ENCODE peak calls at places on chromosomes 16 and 17, in six cellular contexts. One of them, this sample, is unnamed. For H3K27me3 and H3K4me1, the result is how much of the 10 kb centered on the place peaks cover.

GRCh38 chr17:82077617-82078358 is 12.2 kb upstream of the DUS1L start:
- DNase-seq in K562: peak
- DNase-seq in astrocyte: no peak
- DNase-seq in HAP-1: no peak
- DNase-seq in body of pancreas: no peak
- DNase-seq in lower lobe of right lung: no peak
- DNase-seq in this sample: no peak

GRCh38 chr17:49525831-49526741 is 31.0 kb downstream of the NGFR start:
- DNase-seq in HAP-1: no peak
- DNase-seq in body of pancreas: no peak
- DNase-seq in K562: no peak
- DNase-seq in astrocyte: no peak
- DNase-seq in lower lobe of right lung: no peak
- DNase-seq in this sample: no peak

GRCh38 chr17:37770631-37771518 is 26.0 kb upstream of the HNF1B start:
- DNase-seq in astrocyte: peak
- DNase-seq in lower lobe of right lung: peak
- DNase-seq in body of pancreas: peak
- DNase-seq in K562: peak
- DNase-seq in HAP-1: peak
- DNase-seq in this sample: no peak

GRCh38 chr16:85611205-85611454 is 2.0 kb upstream of the GSE1 start:
- DNase-seq in astrocyte: no peak
- DNase-seq in body of pancreas: no peak
- DNase-seq in HAP-1: no peak
- DNase-seq in lower lobe of right lung: no peak
- DNase-seq in K562: peak
- DNase-seq in this sample: no peak

GRCh38 chr17:65694601-65695000 is 133.2 kb upstream of the AXIN2 start:
- DNase-seq in body of pancreas: no peak
- DNase-seq in lower lobe of right lung: no peak
- DNase-seq in K562: no peak
- DNase-seq in HAP-1: no peak
- DNase-seq in astrocyte: no peak
- DNase-seq in this sample: no peak

GRCh38 chr17:57875109-57876022 is 25.5 kb upstream of the MRPS23 start:
- DNase-seq in astrocyte: peak
- DNase-seq in K562: peak
- DNase-seq in HAP-1: peak
- DNase-seq in lower lobe of right lung: peak
- DNase-seq in body of pancreas: peak
- DNase-seq in this sample: peak

GRCh38 chr16:2879854-2880508 is 3.0 kb upstream of the FLYWCH2 start:
- DNase-seq in body of pancreas: no peak
- DNase-seq in lower lobe of right lung: no peak
- DNase-seq in astrocyte: no peak
- DNase-seq in HAP-1: no peak
- DNase-seq in K562: no peak
- DNase-seq in this sample: no peak

GRCh38 chr17:6927290-6927844 is 68.5 kb upstream of the ALOX12 start:
- DNase-seq in astrocyte: peak
- DNase-seq in lower lobe of right lung: no peak
- DNase-seq in body of pancreas: no peak
- DNase-seq in K562: no peak
- DNase-seq in HAP-1: no peak
- DNase-seq in this sample: peak

GRCh38 chr17:21286066-21286770 is 1.7 kb downstream of the MAP2K3 start:
- DNase-seq in astrocyte: peak
- DNase-seq in K562: peak
- DNase-seq in HAP-1: peak
- DNase-seq in body of pancreas: peak
- DNase-seq in lower lobe of right lung: peak
- DNase-seq in this sample: peak

GRCh38 chr17:63497708-63498483 is 21.0 kb downstream of the ACE start:
- DNase-seq in lower lobe of right lung: no peak
- DNase-seq in body of pancreas: no peak
- DNase-seq in astrocyte: no peak
- DNase-seq in K562: peak
- DNase-seq in HAP-1: no peak
- DNase-seq in this sample: no peak

GRCh38 chr16:88769617-88770458 is 15.2 kb downstream of the PIEZO1 start:
- DNase-seq in HAP-1: no peak
- DNase-seq in body of pancreas: peak
- DNase-seq in astrocyte: no peak
- DNase-seq in lower lobe of right lung: peak
- DNase-seq in K562: peak
- DNase-seq in this sample: no peak

GRCh38 chr17:15957206-15957605 is 12.3 kb downstream of the ADORA2B start:
- DNase-seq in lower lobe of right lung: no peak
- DNase-seq in astrocyte: no peak
- DNase-seq in HAP-1: no peak
- DNase-seq in K562: no peak
- DNase-seq in body of pancreas: no peak
- DNase-seq in this sample: no peak

GRCh38 chr17:74875155-74875969 is 2.6 kb upstream of the FDXR start:
- DNase-seq in body of pancreas: peak
- DNase-seq in HAP-1: no peak
- DNase-seq in K562: peak
- DNase-seq in astrocyte: no peak
- DNase-seq in lower lobe of right lung: no peak
- DNase-seq in this sample: no peak

GRCh38 chr17:2181206-2181983 is 122.2 kb downstream of the SMG6 start:
- DNase-seq in body of pancreas: peak
- DNase-seq in HAP-1: no peak
- DNase-seq in K562: no peak
- DNase-seq in lower lobe of right lung: no peak
- DNase-seq in astrocyte: peak
- DNase-seq in this sample: no peak

GRCh38 chr17:77320501-77321256 is 179.9 kb downstream of the SEC14L1 start:
- DNase-seq in astrocyte: no peak
- DNase-seq in K562: peak
- DNase-seq in HAP-1: peak
- DNase-seq in body of pancreas: no peak
- DNase-seq in lower lobe of right lung: no peak
- DNase-seq in this sample: no peak

GRCh38 chr17:49197346-49197998 is 12.9 kb downstream of the GNGT2 start:
- DNase-seq in HAP-1: no peak
- DNase-seq in astrocyte: no peak
- DNase-seq in body of pancreas: no peak
- DNase-seq in K562: no peak
- DNase-seq in lower lobe of right lung: no peak
- DNase-seq in this sample: no peak

GRCh38 chr17:9273334-9274118 is 252.2 kb downstream of the NTN1 start:
- DNase-seq in lower lobe of right lung: no peak
- DNase-seq in body of pancreas: no peak
- DNase-seq in K562: no peak
- DNase-seq in HAP-1: no peak
- DNase-seq in astrocyte: peak
- DNase-seq in this sample: no peak

GRCh38 chr17:47654991-47655390 is 5.3 kb downstream of the KPNB1 start:
- DNase-seq in HAP-1: no peak
- DNase-seq in body of pancreas: peak
- DNase-seq in astrocyte: no peak
- DNase-seq in K562: no peak
- DNase-seq in lower lobe of right lung: no peak
- DNase-seq in this sample: no peak

GRCh38 chr17:37124825-37125181 is 176.0 kb downstream of the AATF start:
- DNase-seq in body of pancreas: no peak
- DNase-seq in HAP-1: no peak
- DNase-seq in K562: no peak
- DNase-seq in lower lobe of right lung: no peak
- DNase-seq in astrocyte: no peak
- DNase-seq in this sample: no peak

GRCh38 chr16:21584817-21585216 is 14.6 kb upstream of the METTL9 start:
- DNase-seq in body of pancreas: no peak
- DNase-seq in K562: no peak
- DNase-seq in lower lobe of right lung: no peak
- DNase-seq in astrocyte: no peak
- DNase-seq in HAP-1: no peak
- DNase-seq in this sample: no peak

GRCh38 chr17:41420134-41420533 is 4.3 kb downstream of the KRT37 start:
- DNase-seq in body of pancreas: no peak
- DNase-seq in HAP-1: no peak
- DNase-seq in astrocyte: peak
- DNase-seq in lower lobe of right lung: no peak
- DNase-seq in K562: no peak
- DNase-seq in this sample: peak

GRCh38 chr17:43570518-43570928 is 24.4 kb upstream of the ETV4 start:
- DNase-seq in astrocyte: peak
- DNase-seq in HAP-1: no peak
- DNase-seq in body of pancreas: no peak
- DNase-seq in lower lobe of right lung: no peak
- DNase-seq in K562: no peak
- DNase-seq in this sample: peak

GRCh38 chr17:19897108-19897854 is 29.5 kb upstream of the ULK2 start:
- DNase-seq in K562: no peak
- DNase-seq in HAP-1: no peak
- DNase-seq in lower lobe of right lung: no peak
- DNase-seq in body of pancreas: peak
- DNase-seq in astrocyte: no peak
- DNase-seq in this sample: peak

DNA sequence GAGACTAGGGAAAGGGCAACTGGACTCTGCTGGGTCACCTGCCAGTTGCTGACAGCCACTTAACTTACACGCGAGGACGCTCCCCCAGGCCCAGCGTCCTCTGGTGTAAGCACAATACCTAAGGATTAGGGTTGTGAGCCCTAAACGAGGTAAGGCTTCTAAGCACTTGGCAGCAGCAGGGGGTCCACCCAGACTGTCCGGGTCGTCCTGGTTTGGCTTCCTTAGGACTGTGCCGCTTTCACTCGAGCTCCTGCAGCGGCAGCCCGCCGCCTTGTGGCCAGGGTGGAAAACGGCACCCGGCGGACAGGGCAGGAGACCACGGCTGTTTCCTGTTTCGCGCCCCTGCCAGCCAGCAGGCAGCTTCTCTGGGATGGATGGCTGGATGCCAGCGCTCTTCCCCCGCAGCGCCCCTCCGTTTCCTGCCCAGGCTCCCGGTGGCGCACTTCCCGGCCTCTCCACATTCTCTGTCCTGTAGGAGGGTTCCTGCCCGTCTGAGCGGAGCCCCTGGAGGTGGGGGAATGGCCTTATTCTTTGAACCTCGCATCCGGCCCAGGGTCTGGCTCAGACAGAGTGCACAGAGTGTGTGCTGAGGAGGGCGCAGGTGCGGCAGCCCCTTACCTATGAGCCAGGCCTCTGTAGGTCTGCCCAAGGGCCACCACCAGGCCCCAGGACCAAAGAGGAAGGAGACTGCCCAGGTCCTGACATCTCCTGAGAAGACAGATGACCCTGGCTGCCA is 47.0 kb upstream of the AMZ2 start:
- DNase-seq in astrocyte: peak
- DNase-seq in body of pancreas: peak
- DNase-seq in HAP-1: peak
- DNase-seq in K562: peak
- DNase-seq in lower lobe of right lung: peak
- DNase-seq in this sample: no peak
- H3K27me3 ChIP-seq in astrocyte: under half
- H3K27me3 ChIP-seq in body of pancreas: under half
- H3K27me3 ChIP-seq in HAP-1: under half
- H3K27me3 ChIP-seq in K562: under half
- H3K27me3 ChIP-seq in lower lobe of right lung: under half
- H3K27me3 ChIP-seq in this sample: under half

DNA sequence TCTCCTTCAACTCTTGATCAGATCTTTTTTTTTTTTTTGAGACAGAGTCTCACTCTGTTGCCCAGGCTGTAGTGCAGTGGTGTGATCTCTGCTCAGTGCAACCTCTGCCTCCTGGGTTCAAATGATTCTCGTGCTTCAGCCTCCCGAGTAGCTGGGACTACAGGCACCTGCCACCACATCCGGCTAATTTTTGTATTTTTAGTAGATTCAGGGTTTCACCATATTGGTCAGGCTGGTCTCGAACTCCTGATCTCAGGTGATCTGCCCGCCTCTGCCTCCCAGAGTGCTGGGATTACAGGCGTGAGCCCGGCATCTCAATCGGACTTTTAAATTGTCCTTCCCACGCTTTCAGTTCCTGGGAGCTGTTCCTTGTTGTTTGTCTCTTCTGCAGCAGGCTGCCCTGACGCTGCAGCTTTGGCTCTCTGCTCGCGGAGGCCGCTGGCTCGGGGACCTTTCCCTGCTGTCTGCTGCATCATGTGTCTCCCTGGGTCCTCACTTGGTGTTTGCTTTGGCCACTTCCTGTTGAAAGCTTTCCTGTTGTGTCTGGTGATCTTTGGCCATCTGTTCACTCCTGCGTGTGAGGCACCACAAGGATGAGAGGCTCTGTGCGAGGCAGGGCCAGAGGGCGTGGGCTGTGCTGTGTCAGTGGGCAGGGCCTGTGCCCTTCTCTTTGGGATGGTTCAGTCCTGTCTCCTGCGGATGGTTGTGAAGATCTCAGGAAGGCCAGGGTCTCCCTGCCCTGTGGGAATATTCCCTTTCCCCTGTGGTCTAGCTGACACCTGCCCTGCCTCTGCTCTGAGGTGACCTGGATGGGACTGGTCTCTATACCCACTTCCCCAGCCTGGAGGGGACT is 18.4 kb upstream of the CAPN15 start:
- DNase-seq in lower lobe of right lung: no peak
- DNase-seq in astrocyte: no peak
- DNase-seq in HAP-1: no peak
- DNase-seq in body of pancreas: peak
- DNase-seq in K562: no peak
- DNase-seq in this sample: no peak
- H3K4me1 ChIP-seq in lower lobe of right lung: under half
- H3K4me1 ChIP-seq in astrocyte: under half
- H3K4me1 ChIP-seq in HAP-1: under half
- H3K4me1 ChIP-seq in body of pancreas: under half
- H3K4me1 ChIP-seq in K562: under half
- H3K4me1 ChIP-seq in this sample: under half

GRCh38 chr17:67478266-67479118 is 101.4 kb downstream of the PITPNC1 start:
- DNase-seq in astrocyte: no peak
- DNase-seq in body of pancreas: no peak
- DNase-seq in HAP-1: no peak
- DNase-seq in lower lobe of right lung: no peak
- DNase-seq in K562: no peak
- DNase-seq in this sample: no peak

GRCh38 chr17:67481808-67482207 is 104.7 kb downstream of the PITPNC1 start:
- DNase-seq in body of pancreas: no peak
- DNase-seq in lower lobe of right lung: no peak
- DNase-seq in K562: no peak
- DNase-seq in HAP-1: no peak
- DNase-seq in astrocyte: no peak
- DNase-seq in this sample: no peak

GRCh38 chr17:67479119-67479517 is 102.0 kb downstream of the PITPNC1 start:
- DNase-seq in K562: no peak
- DNase-seq in body of pancreas: no peak
- DNase-seq in lower lobe of right lung: no peak
- DNase-seq in astrocyte: no peak
- DNase-seq in HAP-1: no peak
- DNase-seq in this sample: no peak

GRCh38 chr17:67484261-67484660 is 107.2 kb downstream of the PITPNC1 start:
- DNase-seq in body of pancreas: no peak
- DNase-seq in HAP-1: no peak
- DNase-seq in lower lobe of right lung: no peak
- DNase-seq in K562: no peak
- DNase-seq in astrocyte: no peak
- DNase-seq in this sample: no peak

GRCh38 chr17:67482784-67483183 is 105.7 kb downstream of the PITPNC1 start:
- DNase-seq in K562: no peak
- DNase-seq in HAP-1: no peak
- DNase-seq in body of pancreas: no peak
- DNase-seq in astrocyte: no peak
- DNase-seq in lower lobe of right lung: no peak
- DNase-seq in this sample: no peak
- H3K27me3 ChIP-seq in K562: under half
- H3K27me3 ChIP-seq in HAP-1: under half
- H3K27me3 ChIP-seq in body of pancreas: under half
- H3K27me3 ChIP-seq in astrocyte: under half
- H3K27me3 ChIP-seq in lower lobe of right lung: under half
- H3K27me3 ChIP-seq in this sample: under half

GRCh38 chr16:68287276-68288251 is 23.2 kb downstream of the SLC7A6OS start:
- DNase-seq in lower lobe of right lung: no peak
- DNase-seq in body of pancreas: peak
- DNase-seq in astrocyte: peak
- DNase-seq in HAP-1: no peak
- DNase-seq in K562: peak
- DNase-seq in this sample: no peak
- H3K4me1 ChIP-seq in lower lobe of right lung: half or more
- H3K4me1 ChIP-seq in body of pancreas: under half
- H3K4me1 ChIP-seq in astrocyte: under half
- H3K4me1 ChIP-seq in HAP-1: under half
- H3K4me1 ChIP-seq in K562: under half
- H3K4me1 ChIP-seq in this sample: under half